ENCODE peak calls at places on chromosome 14, in six cellular contexts. Q, V, K, L, A and P are unnamed samples.

GRCh38 chr14:68946423-68946822 is 32.7 kb downstream of the ACTN1 start:
- DNase-seq in Q (no peak), V (no peak), K (no peak), L (no peak), A (no peak), P (no peak)

GRCh38 chr14:101492716-101493115 is 68.6 kb upstream of the DIO3 start:
- DNase-seq in Q (no peak), V (no peak), K (no peak), L (no peak), A (no peak), P (no peak)

GRCh38 chr14:37253905-37254304 is 56.2 kb downstream of the MIPOL1 start:
- DNase-seq in Q (peak), V (no peak), K (peak), L (peak), A (peak), P (peak)

GRCh38 chr14:100278702-100279101 is 27.5 kb downstream of the SLC25A29 start:
- DNase-seq in Q (no peak), V (no peak), K (peak), L (no peak), A (peak), P (no peak)

GRCh38 chr14:88323086-88323519 is at the start of gene KCNK10:
- DNase-seq in Q (no peak), V (no peak), K (no peak), L (no peak), A (no peak), P (no peak)

GRCh38 chr14:91284791-91285548 is 40.5 kb upstream of the GPR68 start:
- DNase-seq in Q (peak), V (no peak), K (no peak), L (no peak), A (peak), P (peak)

GRCh38 chr14:87351007-87351406 is 642.0 kb downstream of the GALC start:
- DNase-seq in Q (no peak), V (no peak), K (no peak), L (no peak), A (no peak), P (no peak)

GRCh38 chr14:70416322-70416716 is 571 bp downstream of the SYNJ2BP start:
- DNase-seq in Q (no peak), V (no peak), K (peak), L (no peak), A (peak), P (peak)

GRCh38 chr14:77109656-77110055 is 11.6 kb downstream of the CIPC start:
- DNase-seq in Q (no peak), V (no peak), K (no peak), L (no peak), A (no peak), P (peak)

GRCh38 chr14:55126932-55127490 is 2.0 kb upstream of the LGALS3 start:
- DNase-seq in Q (no peak), V (no peak), K (no peak), L (no peak), A (no peak), P (no peak)

GRCh38 chr14:63727736-63728728 is at the start of gene SGPP1:
- DNase-seq in Q (peak), V (no peak), K (peak), L (peak), A (peak), P (peak)

GRCh38 chr14:99668998-99669314 is 15.1 kb upstream of the CYP46A1 start:
- DNase-seq in Q (no peak), V (no peak), K (no peak), L (no peak), A (no peak), P (peak)

GRCh38 chr14:23174266-23174665 is 9.2 kb downstream of the SLC7A8 start:
- DNase-seq in Q (no peak), V (no peak), K (peak), L (no peak), A (no peak), P (no peak)

GRCh38 chr14:91892918-91893527 is 25.7 kb upstream of the TC2N start:
- DNase-seq in Q (peak), V (no peak), K (peak), L (no peak), A (peak), P (peak)

GRCh38 chr14:40221428-40221827 is 789.2 kb upstream of the FBXO33 start:
- DNase-seq in Q (peak), V (no peak), K (no peak), L (no peak), A (no peak), P (no peak)

GRCh38 chr14:24307575-24308341 is at the start of gene CIDEB:
- DNase-seq in Q (peak), V (no peak), K (peak), L (no peak), A (peak), P (peak)

GRCh38 chr14:85475113-85475512 is 54.8 kb upstream of the FLRT2 start:
- DNase-seq in Q (no peak), V (no peak), K (no peak), L (no peak), A (no peak), P (no peak)

GRCh38 chr14:41609704-41610183 is 3.1 kb downstream of the LRFN5 start:
- DNase-seq in Q (peak), V (no peak), K (no peak), L (peak), A (peak), P (peak)

GRCh38 chr14:94062344-94062904 is 18.6 kb downstream of the DDX24 start:
- DNase-seq in Q (no peak), V (no peak), K (peak), L (no peak), A (peak), P (no peak)

GRCh38 chr14:50647282-50647681 is 20.8 kb downstream of the SAV1 start:
- DNase-seq in Q (no peak), V (peak), K (no peak), L (no peak), A (no peak), P (no peak)

GRCh38 chr14:95432152-95433093 is 84.0 kb downstream of the SYNE3 start:
- DNase-seq in Q (peak), V (no peak), K (peak), L (peak), A (peak), P (peak)

GRCh38 chr14:49923881-49924280 is 31.0 kb downstream of the ARF6 start:
- DNase-seq in Q (no peak), V (no peak), K (no peak), L (no peak), A (no peak), P (no peak)

GRCh38 chr14:99605299-99605961 is 1.4 kb upstream of the CCDC85C start:
- DNase-seq in Q (peak), V (no peak), K (peak), L (peak), A (peak), P (peak)

GRCh38 chr14:71135496-71135895 is 228.2 kb downstream of the PCNX1 start:
- DNase-seq in Q (no peak), V (no peak), K (no peak), L (no peak), A (no peak), P (no peak)

GRCh38 chr14:43765474-43765873 is 741.6 kb downstream of the FSCB start:
- DNase-seq in Q (no peak), V (no peak), K (no peak), L (no peak), A (no peak), P (no peak)

GRCh38 chr14:63513756-63514155 is 29.4 kb downstream of the PPP2R5E start:
- DNase-seq in Q (no peak), V (no peak), K (no peak), L (no peak), A (no peak), P (no peak)

GRCh38 chr14:70943838-70944237 is 36.6 kb downstream of the PCNX1 start:
- DNase-seq in Q (no peak), V (no peak), K (no peak), L (no peak), A (no peak), P (no peak)

GRCh38 chr14:91377700-91378652 is 39.6 kb downstream of the CCDC88C start:
- DNase-seq in Q (no peak), V (no peak), K (no peak), L (no peak), A (no peak), P (peak)

GRCh38 chr14:76771432-76771980 is 10.2 kb downstream of the VASH1 start:
- DNase-seq in Q (no peak), V (no peak), K (no peak), L (no peak), A (no peak), P (no peak)

GRCh38 chr14:105348945-105349699 is 34.6 kb downstream of the PACS2 start:
- DNase-seq in Q (no peak), V (no peak), K (no peak), L (no peak), A (no peak), P (no peak)

GRCh38 chr14:75822522-75823288 is 159.1 kb downstream of the TGFB3 start:
- DNase-seq in Q (no peak), V (no peak), K (peak), L (no peak), A (peak), P (no peak)

GRCh38 chr14:53152627-53152908 is 555 bp downstream of the DDHD1 start:
- DNase-seq in Q (peak), V (no peak), K (no peak), L (no peak), A (no peak), P (no peak)

GRCh38 chr14:85867450-85867849 is 337.5 kb downstream of the FLRT2 start:
- DNase-seq in Q (no peak), V (no peak), K (peak), L (no peak), A (no peak), P (no peak)

GRCh38 chr14:65222434-65222833 is 120.1 kb upstream of the MAX start:
- DNase-seq in Q (no peak), V (no peak), K (peak), L (no peak), A (peak), P (peak)

GRCh38 chr14:68936980-68937379 is 42.1 kb downstream of the ACTN1 start:
- DNase-seq in Q (no peak), V (no peak), K (no peak), L (no peak), A (no peak), P (no peak)

GRCh38 chr14:51447411-51447810 is 204.3 kb upstream of the FRMD6 start:
- DNase-seq in Q (no peak), V (no peak), K (no peak), L (no peak), A (no peak), P (peak)